ENCODE peak calls at places on chromosome 19, in six cellular contexts. One of them, this sample, is unnamed.

GRCh38 chr19:11227201-11227886 is 12.1 kb upstream of the ANGPTL8 start:
- DNase-seq in foreskin keratinocyte: no peak
- DNase-seq in transverse colon: no peak
- DNase-seq in cardiac muscle cell: no peak
- DNase-seq in HepG2: peak
- DNase-seq in lower lobe of right lung: no peak
- DNase-seq in this sample: peak

GRCh38 chr19:15195987-15196682 is 4.7 kb downstream of the NOTCH3 start:
- DNase-seq in lower lobe of right lung: peak
- DNase-seq in HepG2: no peak
- DNase-seq in transverse colon: peak
- DNase-seq in foreskin keratinocyte: peak
- DNase-seq in cardiac muscle cell: peak
- DNase-seq in this sample: peak

GRCh38 chr19:18322318-18322758 is 538 bp downstream of the LSM4 start:
- DNase-seq in foreskin keratinocyte: peak
- DNase-seq in lower lobe of right lung: peak
- DNase-seq in HepG2: peak
- DNase-seq in transverse colon: peak
- DNase-seq in cardiac muscle cell: peak
- DNase-seq in this sample: peak

GRCh38 chr19:45075215-45076028 is 856 bp downstream of the ZNF296 start:
- DNase-seq in HepG2: peak
- DNase-seq in foreskin keratinocyte: peak
- DNase-seq in cardiac muscle cell: peak
- DNase-seq in lower lobe of right lung: peak
- DNase-seq in transverse colon: peak
- DNase-seq in this sample: peak

GRCh38 chr19:33195711-33196347 is 1.7 kb downstream of the LRP3 start:
- DNase-seq in lower lobe of right lung: no peak
- DNase-seq in cardiac muscle cell: no peak
- DNase-seq in foreskin keratinocyte: no peak
- DNase-seq in transverse colon: no peak
- DNase-seq in HepG2: no peak
- DNase-seq in this sample: no peak

GRCh38 chr19:35555301-35556005 is 8.0 kb downstream of the ATP4A start:
- DNase-seq in lower lobe of right lung: no peak
- DNase-seq in cardiac muscle cell: peak
- DNase-seq in transverse colon: no peak
- DNase-seq in foreskin keratinocyte: no peak
- DNase-seq in HepG2: peak
- DNase-seq in this sample: no peak

GRCh38 chr19:48210005-48210404 is 39.5 kb downstream of the ZSWIM9 start:
- DNase-seq in cardiac muscle cell: no peak
- DNase-seq in lower lobe of right lung: no peak
- DNase-seq in transverse colon: no peak
- DNase-seq in HepG2: no peak
- DNase-seq in foreskin keratinocyte: no peak
- DNase-seq in this sample: no peak

GRCh38 chr19:50478901-50479715 is 2.5 kb upstream of the GARIN5A start:
- DNase-seq in HepG2: peak
- DNase-seq in foreskin keratinocyte: no peak
- DNase-seq in cardiac muscle cell: peak
- DNase-seq in lower lobe of right lung: no peak
- DNase-seq in transverse colon: no peak
- DNase-seq in this sample: peak

GRCh38 chr19:56765107-56765506 is 75.4 kb downstream of the PEG3 start:
- DNase-seq in foreskin keratinocyte: no peak
- DNase-seq in transverse colon: peak
- DNase-seq in cardiac muscle cell: no peak
- DNase-seq in HepG2: no peak
- DNase-seq in lower lobe of right lung: peak
- DNase-seq in this sample: no peak

GRCh38 chr19:55372316-55373081 is 2.2 kb upstream of the IL11 start:
- DNase-seq in foreskin keratinocyte: no peak
- DNase-seq in HepG2: peak
- DNase-seq in cardiac muscle cell: no peak
- DNase-seq in transverse colon: no peak
- DNase-seq in lower lobe of right lung: no peak
- DNase-seq in this sample: no peak

GRCh38 chr19:17510220-17510993 is 1.0 kb upstream of the PGLS start:
- DNase-seq in cardiac muscle cell: no peak
- DNase-seq in HepG2: no peak
- DNase-seq in lower lobe of right lung: no peak
- DNase-seq in transverse colon: no peak
- DNase-seq in foreskin keratinocyte: no peak
- DNase-seq in this sample: no peak

GRCh38 chr19:50963381-50963780 is 6.0 kb downstream of the KLK6 start:
- DNase-seq in HepG2: no peak
- DNase-seq in transverse colon: no peak
- DNase-seq in foreskin keratinocyte: peak
- DNase-seq in cardiac muscle cell: no peak
- DNase-seq in lower lobe of right lung: no peak
- DNase-seq in this sample: no peak

GRCh38 chr19:51640371-51640770 is 6.3 kb downstream of the SIGLEC14 start:
- DNase-seq in lower lobe of right lung: no peak
- DNase-seq in HepG2: no peak
- DNase-seq in foreskin keratinocyte: no peak
- DNase-seq in cardiac muscle cell: no peak
- DNase-seq in transverse colon: no peak
- DNase-seq in this sample: no peak

GRCh38 chr19:42122691-42123607 is 9.3 kb downstream of the POU2F2 start:
- DNase-seq in HepG2: no peak
- DNase-seq in foreskin keratinocyte: no peak
- DNase-seq in cardiac muscle cell: no peak
- DNase-seq in lower lobe of right lung: no peak
- DNase-seq in transverse colon: no peak
- DNase-seq in this sample: no peak
- TF ChIP-seq CTCF in HepG2: no peak
- TF ChIP-seq CTCF in foreskin keratinocyte: peak
- TF ChIP-seq CTCF in cardiac muscle cell: no peak
- TF ChIP-seq CTCF in lower lobe of right lung: no peak
- TF ChIP-seq CTCF in transverse colon: no peak
- TF ChIP-seq CTCF in this sample: no peak

DNA sequence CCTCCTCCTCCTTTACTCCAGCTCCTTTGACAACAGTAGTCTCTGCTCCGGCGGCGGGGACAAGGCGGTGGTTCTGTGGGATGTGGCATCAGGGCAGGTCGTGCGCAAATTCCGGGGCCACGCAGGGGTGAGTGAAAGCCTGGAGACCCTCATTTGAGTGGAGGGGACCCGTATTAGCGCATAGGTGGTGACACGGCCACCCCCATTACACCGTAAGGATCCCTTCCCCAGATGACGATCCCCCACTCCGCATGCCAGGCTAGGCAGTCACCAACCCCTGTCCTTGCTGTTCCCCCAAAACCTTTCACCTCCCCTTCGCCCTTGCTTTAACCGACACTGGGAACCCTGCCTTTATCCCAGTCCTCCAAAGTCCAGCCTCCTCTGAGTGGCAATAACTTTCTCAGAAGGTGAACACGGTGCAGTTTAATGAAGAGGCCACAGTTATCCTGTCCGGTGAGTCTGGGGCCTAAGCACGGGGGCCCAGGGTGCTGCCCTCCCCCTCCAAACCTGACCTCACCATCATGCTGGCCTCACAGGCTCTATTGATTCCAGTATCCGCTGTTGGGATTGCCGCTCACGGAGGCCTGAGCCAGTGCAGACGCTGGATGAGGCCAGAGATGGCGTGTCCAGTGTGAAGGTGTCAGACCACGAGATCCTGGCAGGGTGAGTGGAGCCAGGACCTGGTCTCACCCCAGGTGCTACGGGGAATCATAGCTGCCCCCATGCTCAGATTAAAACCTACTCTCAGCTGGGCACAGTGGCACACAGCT is 3.7 kb downstream of the WDR83 start:
- DNase-seq in transverse colon: no peak
- DNase-seq in HepG2: no peak
- DNase-seq in foreskin keratinocyte: no peak
- DNase-seq in lower lobe of right lung: no peak
- DNase-seq in cardiac muscle cell: no peak
- DNase-seq in this sample: no peak
- H3K27ac ChIP-seq in transverse colon: peak
- H3K27ac ChIP-seq in HepG2: peak
- H3K27ac ChIP-seq in foreskin keratinocyte: no peak
- H3K27ac ChIP-seq in lower lobe of right lung: peak
- H3K27ac ChIP-seq in cardiac muscle cell: peak
- H3K27ac ChIP-seq in this sample: peak

DNA sequence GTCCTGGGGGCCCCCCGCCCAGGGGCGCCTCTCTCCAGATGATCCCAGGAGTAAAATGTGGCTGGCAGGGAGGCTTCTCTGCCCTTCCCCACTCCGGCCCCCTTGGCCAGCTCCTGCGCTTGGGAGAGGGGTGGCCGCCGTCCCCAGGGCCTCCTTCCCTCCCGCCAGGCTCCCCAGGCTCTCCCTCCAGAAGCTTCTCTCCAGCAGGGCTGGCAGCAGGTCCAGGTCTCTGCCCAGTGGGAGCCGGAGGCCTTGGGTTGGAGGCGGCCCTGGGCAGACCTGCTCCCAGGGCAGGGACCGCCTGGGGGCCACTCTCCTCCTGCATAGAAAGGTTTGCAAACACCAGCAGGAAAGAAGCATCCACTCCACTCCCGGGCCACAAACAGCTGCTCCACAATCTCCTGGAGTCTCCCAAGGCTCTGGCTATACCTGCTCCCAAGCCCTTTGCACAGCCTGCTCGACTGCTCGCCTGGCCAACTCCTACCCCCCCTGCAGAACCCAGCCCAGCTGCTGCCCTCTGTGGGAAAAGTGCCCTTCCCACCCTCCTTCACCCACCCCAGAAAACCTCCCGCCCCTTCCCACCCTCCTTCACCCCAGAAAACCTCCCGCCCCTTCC is 26.0 kb downstream of the SBNO2 start:
- DNase-seq in HepG2: no peak
- DNase-seq in foreskin keratinocyte: no peak
- DNase-seq in cardiac muscle cell: no peak
- DNase-seq in lower lobe of right lung: no peak
- DNase-seq in transverse colon: no peak
- DNase-seq in this sample: no peak
- TF ChIP-seq CTCF in HepG2: no peak
- TF ChIP-seq CTCF in foreskin keratinocyte: no peak
- TF ChIP-seq CTCF in cardiac muscle cell: no peak
- TF ChIP-seq CTCF in lower lobe of right lung: no peak
- TF ChIP-seq CTCF in transverse colon: no peak
- TF ChIP-seq CTCF in this sample: no peak

GRCh38 chr19:943551-944170 is 17.8 kb downstream of the ARID3A start:
- DNase-seq in foreskin keratinocyte: no peak
- DNase-seq in HepG2: no peak
- DNase-seq in transverse colon: no peak
- DNase-seq in cardiac muscle cell: no peak
- DNase-seq in lower lobe of right lung: no peak
- DNase-seq in this sample: no peak
- H3K27ac ChIP-seq in foreskin keratinocyte: no peak
- H3K27ac ChIP-seq in HepG2: no peak
- H3K27ac ChIP-seq in transverse colon: no peak
- H3K27ac ChIP-seq in cardiac muscle cell: no peak
- H3K27ac ChIP-seq in lower lobe of right lung: no peak
- H3K27ac ChIP-seq in this sample: no peak